ENCODE peak calls at places on chromosomes 2 and 18, in seven cellular contexts. N, O, F, C, K, T and U are unnamed samples. For H3K4me1, the result is how much of the 10 kb centered on the place peaks cover.

GRCh38 chr2:206275274-206276160 is 1.1 kb downstream of the ZDBF2 start:
- DNase-seq in N (no peak), O (no peak), F (no peak), C (no peak), K (no peak), T (peak), U (no peak)

GRCh38 chr2:224982910-224983688 is 59.2 kb downstream of the DOCK10 start:
- DNase-seq in N (no peak), O (no peak), F (no peak), C (no peak), K (no peak), T (no peak), U (peak)

GRCh38 chr2:164335128-164335527 is 286.2 kb downstream of the GRB14 start:
- DNase-seq in N (no peak), O (no peak), F (no peak), C (no peak), K (no peak), T (no peak), U (no peak)

GRCh38 chr2:237297421-237298155 is 116.4 kb downstream of the COL6A3 start:
- DNase-seq in N (no peak), O (no peak), F (no peak), C (peak), K (peak), T (no peak), U (no peak)

GRCh38 chr2:218286570-218287459 is 5.5 kb downstream of the TMBIM1 start:
- DNase-seq in N (peak), O (peak), F (peak), C (peak), K (peak), T (peak), U (peak)

GRCh38 chr18:28357785-28358401 is 181.0 kb upstream of the CDH2 start:
- DNase-seq in N (no peak), O (no peak), F (peak), C (no peak), K (peak), T (no peak), U (no peak)

GRCh38 chr2:46337208-46337994 is 40.2 kb downstream of the EPAS1 start:
- DNase-seq in N (no peak), O (no peak), F (no peak), C (no peak), K (no peak), T (no peak), U (no peak)

GRCh38 chr2:179985163-179985820 is 21.8 kb downstream of the CWC22 start:
- DNase-seq in N (no peak), O (no peak), F (no peak), C (no peak), K (no peak), T (no peak), U (no peak)

GRCh38 chr2:64330691-64331429 is 123.1 kb upstream of the LGALSL start:
- DNase-seq in N (peak), O (peak), F (peak), C (peak), K (peak), T (peak), U (peak)

GRCh38 chr2:1990151-1990589 is 245.9 kb upstream of the PXDN start:
- DNase-seq in N (no peak), O (no peak), F (no peak), C (no peak), K (no peak), T (no peak), U (no peak)

GRCh38 chr18:37144921-37145320 is 316.0 kb downstream of the KIAA1328 start:
- DNase-seq in N (no peak), O (no peak), F (no peak), C (no peak), K (no peak), T (no peak), U (no peak)

GRCh38 chr18:11025671-11026070 is 123.7 kb downstream of the PIEZO2 start:
- DNase-seq in N (no peak), O (no peak), F (no peak), C (no peak), K (no peak), T (no peak), U (no peak)

GRCh38 chr2:165544897-165545296 is 75.4 kb downstream of the CSRNP3 start:
- DNase-seq in N (no peak), O (no peak), F (no peak), C (no peak), K (no peak), T (no peak), U (no peak)

GRCh38 chr2:173834124-173834523 is 131.0 kb downstream of the SP3 start:
- DNase-seq in N (no peak), O (no peak), F (no peak), C (no peak), K (no peak), T (no peak), U (no peak)

GRCh38 chr2:136362676-136363390 is 244.9 kb upstream of the CXCR4 start:
- DNase-seq in N (no peak), O (no peak), F (no peak), C (no peak), K (no peak), T (no peak), U (no peak)

GRCh38 chr2:11624893-11625292 is 45.1 kb downstream of the NTSR2 start:
- DNase-seq in N (no peak), O (peak), F (no peak), C (no peak), K (no peak), T (no peak), U (no peak)

GRCh38 chr2:102418421-102418961 is 4.5 kb upstream of the IL18RAP start:
- DNase-seq in N (no peak), O (no peak), F (no peak), C (no peak), K (no peak), T (no peak), U (no peak)

GRCh38 chr18:36441426-36441870 is 143.9 kb downstream of the FHOD3 start:
- DNase-seq in N (no peak), O (no peak), F (no peak), C (no peak), K (no peak), T (no peak), U (no peak)

DNA sequence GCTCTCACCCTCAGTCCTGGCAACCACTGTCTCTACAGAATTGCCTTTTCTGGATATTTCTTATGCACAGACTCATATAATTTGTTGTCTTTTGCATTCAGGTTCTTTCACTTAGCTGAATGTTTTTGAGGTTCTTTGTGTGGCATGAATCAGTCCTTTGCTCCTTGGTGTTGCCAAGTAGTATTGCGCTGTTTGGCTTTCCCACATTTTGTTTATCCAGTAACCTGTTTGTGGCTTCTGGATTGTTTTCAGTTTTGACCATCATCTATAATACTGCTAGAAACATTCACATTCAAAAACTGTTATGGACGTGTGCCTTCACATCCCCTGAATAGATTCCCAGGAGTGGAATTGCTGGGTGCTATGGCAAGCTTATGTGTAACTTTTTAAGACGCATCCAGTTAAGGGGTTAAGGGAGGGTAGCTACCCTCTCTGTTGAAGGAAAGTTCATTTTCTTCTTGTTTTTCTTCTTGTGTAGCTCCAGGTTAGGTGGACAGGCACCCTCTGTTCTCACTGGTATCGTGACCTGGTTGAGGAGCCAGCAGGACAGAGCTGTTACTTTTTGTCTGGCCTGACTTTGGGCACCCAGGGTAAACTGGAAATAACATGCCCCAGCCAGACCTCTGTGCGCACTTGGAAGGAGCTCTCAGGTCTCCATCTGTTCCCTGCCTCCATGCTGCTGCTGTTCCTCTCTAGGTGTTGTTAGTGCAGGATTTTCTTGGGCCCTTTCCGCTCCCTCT is 29.6 kb downstream of the ARHGAP25 start:
- DNase-seq in N (no peak), O (no peak), F (no peak), C (no peak), K (no peak), T (no peak), U (no peak)
- H3K4me1 ChIP-seq in N (half or more), O (under half), F (under half), C (under half), K (under half), T (under half), U (under half)

DNA sequence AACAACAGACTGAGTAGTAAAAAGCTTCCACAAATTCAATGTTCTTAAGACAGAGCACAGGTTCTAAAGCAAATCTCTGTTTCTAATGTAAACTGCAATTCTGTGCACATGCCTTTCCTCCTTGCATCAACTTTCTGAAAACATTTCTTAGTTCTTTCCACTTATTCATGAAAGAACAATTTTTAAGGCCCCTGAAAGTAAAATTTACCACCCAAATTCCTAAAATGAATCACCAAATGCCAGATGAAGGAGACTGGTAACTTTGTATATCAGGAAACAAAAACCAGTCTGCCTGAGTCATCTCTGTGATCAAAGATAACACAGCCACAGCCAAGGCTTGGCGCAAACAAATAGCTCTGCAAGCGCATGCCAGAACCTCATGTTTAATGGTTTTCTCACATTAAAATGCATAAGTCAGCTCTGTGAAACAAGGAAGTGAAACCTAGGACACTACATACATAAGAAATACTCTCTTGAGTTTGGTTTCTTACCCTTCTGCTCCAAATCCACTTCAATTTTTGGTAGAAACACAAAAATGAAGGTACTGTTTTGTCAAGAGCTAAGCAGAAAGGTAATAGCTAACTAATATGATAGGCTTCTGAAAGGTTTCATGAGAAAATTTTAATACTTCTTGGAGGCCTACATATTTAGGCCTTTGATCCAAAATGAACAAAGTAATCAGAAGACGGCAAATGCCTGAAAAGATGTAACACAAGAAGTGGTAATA is 169.4 kb downstream of the THADA start:
- DNase-seq in N (peak), O (peak), F (peak), C (peak), K (peak), T (peak), U (peak)
- TF ChIP-seq POLR2AphosphoS5 in N (no peak), O (peak), F (peak), C (peak), K (no peak), T (peak), U (peak)

DNA sequence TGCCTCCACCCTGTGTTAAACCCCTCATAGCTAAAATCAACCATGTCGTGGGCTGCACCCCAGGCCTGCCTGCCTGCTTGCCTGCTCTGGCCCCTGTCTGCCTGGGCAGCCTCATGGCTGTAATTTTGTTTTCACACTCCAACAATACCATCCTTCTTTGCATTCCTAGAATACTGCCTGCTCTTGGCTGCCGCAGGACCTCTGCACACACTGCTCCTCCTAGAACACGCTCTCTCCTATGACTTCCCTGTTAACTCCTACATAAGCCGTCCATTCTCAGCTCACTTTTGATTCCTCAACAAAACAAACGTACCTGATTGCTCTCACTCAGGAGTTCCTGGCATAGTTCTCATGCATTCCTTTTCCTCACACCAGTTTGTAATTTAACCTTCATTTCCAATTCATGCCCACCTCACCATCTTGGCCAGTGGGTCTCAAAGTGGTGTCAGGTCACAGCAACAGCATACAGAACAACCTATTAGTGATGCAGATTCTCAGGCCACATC is 2.5 kb downstream of the UXS1 start:
- DNase-seq in N (no peak), O (no peak), F (no peak), C (no peak), K (no peak), T (no peak), U (no peak)
- H3K4me3 ChIP-seq in N (no peak), O (no peak), F (no peak), C (no peak), K (no peak), T (no peak), U (no peak)

GRCh38 chr2:443211-443610 is 155.3 kb upstream of the ALKAL2 start:
- DNase-seq in N (no peak), O (no peak), F (no peak), C (no peak), K (no peak), T (no peak), U (no peak)
- H3K4me1 ChIP-seq in N (under half), O (under half), F (under half), C (under half), K (under half), T (under half), U (under half)

GRCh38 chr18:58537272-58538038 is 91.4 kb downstream of the ALPK2 start:
- DNase-seq in N (no peak), O (no peak), F (no peak), C (no peak), K (no peak), T (no peak), U (no peak)
- TF ChIP-seq POLR2AphosphoS5 in N (no peak), O (no peak), F (no peak), C (no peak), K (no peak), T (no peak), U (no peak)

DNA sequence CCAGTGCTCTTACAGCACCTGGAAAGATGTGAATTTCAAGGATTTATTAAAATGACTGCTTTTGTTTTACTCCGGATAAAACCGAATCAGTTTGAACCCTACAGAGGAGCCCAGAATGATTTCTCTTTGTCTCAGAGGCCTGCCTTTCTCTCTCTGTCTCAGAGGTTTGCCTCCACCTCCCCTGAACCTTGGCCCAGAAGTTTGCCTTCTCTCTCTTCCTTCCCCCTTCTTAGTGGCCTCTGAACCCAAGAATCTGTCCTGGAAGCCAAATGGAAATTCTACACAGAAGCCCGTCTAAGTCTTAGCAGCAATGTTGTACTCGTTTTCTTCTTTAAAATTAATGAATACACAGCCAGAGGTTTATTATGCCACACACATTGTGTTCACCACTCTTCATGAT is 200.7 kb downstream of the SOCS6 start:
- DNase-seq in N (no peak), O (no peak), F (no peak), C (no peak), K (no peak), T (no peak), U (no peak)
- H3K4me3 ChIP-seq in N (no peak), O (no peak), F (no peak), C (no peak), K (no peak), T (no peak), U (no peak)

GRCh38 chr18:63284173-63284765 is 35.3 kb downstream of the BCL2 start:
- DNase-seq in N (no peak), O (no peak), F (no peak), C (peak), K (no peak), T (no peak), U (no peak)

GRCh38 chr18:63284861-63285260 is 34.7 kb downstream of the BCL2 start:
- DNase-seq in N (peak), O (no peak), F (no peak), C (no peak), K (no peak), T (no peak), U (peak)

GRCh38 chr18:63283305-63283704 is 36.3 kb downstream of the BCL2 start:
- DNase-seq in N (no peak), O (no peak), F (no peak), C (no peak), K (no peak), T (no peak), U (no peak)

GRCh38 chr18:63285332-63285731 is 34.2 kb downstream of the BCL2 start:
- DNase-seq in N (peak), O (no peak), F (no peak), C (no peak), K (no peak), T (no peak), U (peak)

DNA sequence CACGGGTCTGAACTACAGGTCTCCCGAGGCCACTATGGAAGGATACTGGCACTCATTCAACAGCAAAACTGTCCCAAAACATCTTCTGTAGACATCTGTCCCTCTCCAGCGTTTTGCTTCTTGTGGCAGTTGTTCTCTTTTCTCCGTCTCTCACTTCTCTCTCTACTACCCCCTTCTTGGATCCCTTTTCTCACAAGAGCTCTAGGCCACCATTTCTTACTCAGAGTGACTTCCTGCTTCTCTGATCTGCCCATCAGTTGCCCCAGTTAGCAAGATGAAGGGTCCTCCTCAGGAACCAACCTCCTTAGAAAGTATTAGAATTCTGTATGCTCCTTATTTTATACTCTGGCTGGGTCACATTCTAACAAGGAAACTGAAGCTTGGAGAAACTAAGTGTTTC is 32.6 kb downstream of the BCL2 start:
- DNase-seq in N (no peak), O (no peak), F (no peak), C (no peak), K (no peak), T (no peak), U (no peak)
- H3K4me1 ChIP-seq in N (half or more), O (under half), F (under half), C (under half), K (under half), T (under half), U (under half)

GRCh38 chr2:231244382-231245252 is 46.2 kb downstream of the ARMC9 start:
- DNase-seq in N (no peak), O (no peak), F (no peak), C (no peak), K (no peak), T (no peak), U (peak)
- TF ChIP-seq POLR2AphosphoS5 in N (no peak), O (no peak), F (no peak), C (no peak), K (no peak), T (no peak), U (no peak)

DNA sequence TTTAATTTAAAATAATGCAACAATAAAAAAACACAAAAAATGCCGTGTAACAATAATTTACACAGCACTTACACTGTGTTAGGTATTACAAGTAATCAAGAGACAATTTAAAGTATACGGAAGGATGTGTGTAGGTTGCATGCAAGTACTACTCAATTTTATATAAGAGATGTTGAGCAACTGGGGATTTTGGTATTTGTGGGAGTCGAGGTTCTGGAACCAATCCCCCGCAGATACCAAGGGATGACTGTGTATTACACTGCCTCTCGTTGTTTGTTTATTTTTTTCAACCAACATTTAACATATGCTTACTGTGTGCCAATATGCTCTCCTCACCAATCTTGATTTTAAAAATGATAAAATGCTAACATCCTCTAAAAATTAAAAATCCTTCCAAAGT is 24.8 kb downstream of the MAP3K2 start:
- DNase-seq in N (no peak), O (no peak), F (no peak), C (no peak), K (no peak), T (no peak), U (no peak)
- H3K4me3 ChIP-seq in N (no peak), O (no peak), F (no peak), C (no peak), K (no peak), T (no peak), U (no peak)